ENCODE peak calls at places on chromosomes 2 and 18, in four cellular contexts. Q is kidney, O is heart right ventricle, U is cardiac muscle cell. H is an unnamed sample. For H3K36me3 and H3K4me1, the result is how much of the 10 kb centered on the place peaks cover.

GRCh38 chr2:226031078-226031937 is 631.8 kb downstream of the NYAP2 start:
- DNase-seq in U (peak), O (peak), Q (peak), H (peak)

GRCh38 chr2:128236491-128237035 is 82.1 kb downstream of the HS6ST1 start:
- DNase-seq in Q (no peak), U (no peak), O (no peak), H (no peak)

GRCh38 chr2:138182276-138182675 is 218.0 kb downstream of the HNMT start:
- DNase-seq in Q (no peak), O (no peak), U (no peak), H (no peak)

GRCh38 chr2:128543036-128543435 is 224.4 kb upstream of the HS6ST1 start:
- DNase-seq in Q (no peak), O (no peak), U (no peak), H (no peak)

GRCh38 chr18:57276720-57277284 is 75.6 kb upstream of the ST8SIA3 start:
- DNase-seq in O (no peak), Q (no peak), U (no peak), H (no peak)

GRCh38 chr2:138267902-138268254 is 233.7 kb upstream of the SPOPL start:
- DNase-seq in U (no peak), O (no peak), Q (no peak), H (no peak)

GRCh38 chr18:12862467-12862866 is 21.6 kb downstream of the PTPN2 start:
- DNase-seq in O (no peak), U (no peak), Q (no peak), H (no peak)

GRCh38 chr2:98899041-98899702 is 36.9 kb downstream of the CRACDL start:
- DNase-seq in U (no peak), O (no peak), Q (peak), H (no peak)

GRCh38 chr2:173370198-173370597 is 15.5 kb downstream of the CDCA7 start:
- DNase-seq in O (no peak), U (no peak), Q (no peak), H (no peak)

GRCh38 chr2:96895032-96895708 is 25.3 kb upstream of the SEMA4C start:
- DNase-seq in O (no peak), U (no peak), Q (no peak), H (no peak)

GRCh38 chr18:25459814-25460213 is 107.8 kb upstream of the ZNF521 start:
- DNase-seq in U (no peak), O (no peak), Q (no peak), H (no peak)

GRCh38 chr2:172480301-172481218 is 53.2 kb downstream of the ITGA6 start:
- DNase-seq in Q (peak), O (peak), U (peak), H (no peak)

GRCh38 chr2:204180671-204181070 is 244.1 kb downstream of the ICOS start:
- DNase-seq in U (no peak), Q (no peak), O (no peak), H (no peak)

GRCh38 chr18:62697636-62698035 is 17.7 kb upstream of the PHLPP1 start:
- DNase-seq in U (no peak), O (no peak), Q (no peak), H (no peak)

GRCh38 chr2:96694279-96694678 is 45.6 kb downstream of the LMAN2L start:
- DNase-seq in U (no peak), O (no peak), Q (no peak), H (no peak)

GRCh38 chr2:106185475-106186184 is 8.5 kb downstream of the UXS1 start:
- DNase-seq in Q (no peak), U (no peak), O (no peak), H (no peak)

GRCh38 chr2:183204397-183204796 is 80.2 kb downstream of the NUP35 start:
- DNase-seq in U (no peak), Q (no peak), O (no peak), H (no peak)

GRCh38 chr18:37403100-37403781 is 162.4 kb downstream of the CELF4 start:
- DNase-seq in Q (peak), O (peak), U (peak), H (no peak)
- H3K27ac ChIP-seq in Q (no peak), O (no peak), U (peak), H (no peak)

GRCh38 chr2:135980450-135981080 is 4.9 kb downstream of the DARS1 start:
- DNase-seq in O (no peak), U (no peak), Q (no peak), H (no peak)
- H3K36me3 ChIP-seq in O (half or more), U (under half), Q (under half), H (under half)

DNA sequence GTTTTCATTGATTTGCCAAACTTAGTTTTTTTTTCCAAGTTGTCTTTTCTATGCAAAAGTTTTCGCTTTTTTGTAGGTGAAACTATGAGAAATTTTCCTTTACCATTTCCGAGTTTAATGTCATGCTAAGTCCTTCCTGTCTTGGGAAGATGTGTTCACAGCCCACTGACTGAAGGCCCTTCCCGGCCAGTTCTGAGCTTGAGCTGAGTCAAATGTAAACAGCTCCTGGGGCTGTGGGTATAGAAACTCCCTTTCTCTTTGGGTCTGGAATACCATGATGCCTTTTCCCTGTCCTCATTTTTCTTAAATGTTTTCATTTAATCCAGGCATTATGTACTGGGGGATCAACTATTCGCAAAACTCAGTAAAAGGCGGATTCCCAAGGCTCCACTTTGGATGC is 69.8 kb upstream of the IL1R1 start:
- DNase-seq in U (no peak), O (no peak), Q (no peak), H (no peak)
- H3K4me1 ChIP-seq in U (under half), O (under half), Q (under half), H (under half)

GRCh38 chr2:1572638-1573037 is 159.4 kb downstream of the TPO start:
- DNase-seq in Q (peak), O (peak), U (no peak), H (peak)
- H3K27ac ChIP-seq in Q (no peak), O (peak), U (no peak), H (no peak)

DNA sequence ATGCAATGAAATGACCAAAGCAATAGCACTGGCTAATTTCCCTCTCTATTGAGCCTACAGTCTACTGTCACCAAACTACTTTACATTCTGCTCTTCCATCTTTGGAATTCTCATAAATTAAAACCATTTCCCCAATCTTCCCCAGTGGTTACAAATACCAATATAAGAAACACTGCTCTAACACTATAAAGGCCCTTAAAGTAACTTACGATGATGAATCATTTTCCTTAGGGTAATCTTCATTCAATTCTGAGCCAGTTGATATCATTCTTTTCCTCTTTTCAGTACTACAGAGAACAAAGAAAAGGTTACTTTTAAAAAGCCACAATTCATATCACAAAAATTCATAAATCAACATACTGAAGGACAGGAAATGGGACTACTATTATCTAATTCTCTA is 22.1 kb downstream of the USP37 start:
- DNase-seq in U (no peak), O (no peak), Q (no peak), H (no peak)
- H3K36me3 ChIP-seq in U (half or more), O (half or more), Q (under half), H (under half)

GRCh38 chr18:5463390-5463789 is 80.4 kb downstream of the EPB41L3 start:
- DNase-seq in U (no peak), O (peak), Q (no peak), H (peak)
- H3K4me1 ChIP-seq in U (under half), O (under half), Q (under half), H (under half)

DNA sequence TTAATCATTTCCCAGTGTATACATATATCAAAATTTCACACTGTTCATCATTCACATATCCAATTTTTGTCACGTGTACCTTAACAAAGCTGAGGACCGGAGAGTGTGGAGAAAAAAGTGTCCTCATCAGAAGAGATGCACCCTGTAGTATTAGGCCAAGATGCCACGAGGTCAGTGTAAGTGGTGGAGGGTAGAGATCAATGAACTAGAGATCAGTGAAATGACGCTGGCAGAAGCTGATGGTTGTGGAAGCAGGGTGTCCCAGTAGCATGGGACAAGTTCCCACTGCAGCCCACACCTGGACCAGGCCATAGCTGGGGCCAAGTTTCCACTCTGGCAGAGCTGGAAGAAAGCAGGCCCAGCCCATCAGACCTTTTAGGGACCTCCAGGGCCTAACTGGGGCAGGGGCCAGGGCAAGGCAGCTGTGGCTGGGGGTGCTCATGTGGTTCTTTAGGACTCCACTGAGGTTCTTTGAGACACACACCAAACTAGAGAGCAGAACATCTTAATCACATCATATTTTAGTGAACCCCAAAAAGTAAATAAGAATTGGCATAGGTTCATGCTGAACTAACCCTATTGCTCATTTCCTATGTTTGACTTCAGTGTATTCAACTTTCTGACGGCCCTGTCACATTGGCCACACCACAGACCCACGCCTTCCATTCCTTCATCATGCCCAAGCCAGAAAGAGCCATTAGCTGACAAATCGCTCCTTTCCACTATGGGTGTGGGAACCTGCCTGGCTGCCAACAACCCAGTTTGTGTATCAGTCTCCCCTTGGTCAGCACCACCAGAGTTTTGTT is 21.6 kb upstream of the GPR55 start:
- DNase-seq in Q (no peak), O (no peak), U (no peak), H (no peak)
- H3K27ac ChIP-seq in Q (no peak), O (no peak), U (no peak), H (no peak)

DNA sequence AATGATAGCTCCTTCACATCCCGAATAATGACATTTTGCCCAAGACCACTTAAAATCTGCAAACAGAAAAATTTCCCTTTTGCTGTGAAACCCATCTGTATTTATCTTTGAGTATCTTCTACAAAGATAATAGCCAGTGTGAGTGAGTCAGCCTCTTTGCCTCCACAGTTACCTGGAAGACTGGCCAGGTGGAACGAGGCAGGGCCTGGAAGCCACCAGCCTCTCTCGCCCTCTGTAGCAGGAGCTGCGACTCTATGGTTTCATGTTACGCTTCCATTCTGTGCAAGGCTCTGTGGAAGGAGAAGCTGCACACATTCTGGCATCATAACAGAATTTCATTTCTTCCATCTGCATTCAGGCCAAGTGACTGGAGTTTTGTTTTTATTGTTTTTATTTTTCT is 9.6 kb downstream of the ELP2 start:
- DNase-seq in U (no peak), Q (no peak), O (no peak), H (no peak)
- H3K36me3 ChIP-seq in U (half or more), Q (under half), O (half or more), H (under half)